ENCODE peak calls at places on chromosomes 3 and 15, in nine cellular contexts. G is GM12865, W is astrocyte of the spinal cord, I is breast epithelium, F is GM12878, O is cardiac fibroblast, X is epithelial cell of esophagus, M is right lobe of liver, T is activated B cell treated with CpG ODN at 0.5 μM for 24 hours. L is an unnamed sample.

GRCh38 chr15:93980149-93980911 is 251.0 kb upstream of the MCTP2 start:
- DNase-seq in G (no peak), I (no peak), O (no peak), M (no peak), F (no peak), W (no peak), X (no peak), T (no peak), L (no peak)

GRCh38 chr15:91515188-91515754 is 338.2 kb upstream of the SLCO3A1 start:
- DNase-seq in X (peak), M (no peak), G (no peak), I (peak), F (no peak), O (peak), T (no peak), W (peak), L (no peak)

GRCh38 chr3:51955893-51956770 is 951 bp downstream of the GPR62 start:
- DNase-seq in I (no peak), M (no peak), X (peak), T (peak), G (no peak), F (no peak), O (peak), W (peak), L (no peak)

GRCh38 chr3:137762674-137763593 is 1.2 kb upstream of the SOX14 start:
- DNase-seq in O (no peak), F (no peak), M (no peak), I (no peak), T (no peak), W (no peak), X (no peak), G (no peak), L (no peak)

GRCh38 chr3:160869825-160870224 is 113.8 kb downstream of the PPM1L start:
- DNase-seq in G (no peak), M (peak), T (no peak), I (peak), W (no peak), X (peak), O (peak), F (no peak), L (no peak)

GRCh38 chr3:110579841-110580550 is 491.6 kb upstream of the NECTIN3 start:
- DNase-seq in G (no peak), F (no peak), O (peak), I (no peak), T (no peak), W (peak), X (no peak), M (no peak), L (no peak)

GRCh38 chr3:127678611-127679533 is 6.1 kb downstream of the ABTB1 start:
- DNase-seq in O (no peak), T (peak), I (no peak), X (peak), G (no peak), W (no peak), F (no peak), M (peak), L (no peak)

GRCh38 chr3:196735751-196736150 is 3.9 kb upstream of the PAK2 start:
- DNase-seq in T (no peak), G (no peak), O (no peak), W (no peak), F (no peak), M (no peak), X (no peak), I (no peak), L (no peak)

GRCh38 chr3:196969660-196970546 is 1.3 kb upstream of the PIGZ start:
- DNase-seq in I (no peak), X (peak), M (peak), W (peak), G (peak), O (peak), T (peak), F (no peak), L (peak)

GRCh38 chr3:159158213-159158612 is 356.4 kb downstream of the MFSD1 start:
- DNase-seq in W (peak), I (no peak), G (peak), M (no peak), F (no peak), X (peak), T (no peak), O (no peak), L (no peak)

GRCh38 chr15:22951381-22952280 is 28.5 kb downstream of the CYFIP1 start:
- DNase-seq in F (no peak), T (no peak), O (peak), X (peak), I (no peak), M (no peak), G (no peak), W (no peak), L (no peak)

GRCh38 chr15:70720228-70721016 is 42.9 kb downstream of the UACA start:
- DNase-seq in I (no peak), O (no peak), M (no peak), F (no peak), X (peak), T (no peak), W (no peak), G (no peak), L (no peak)

GRCh38 chr15:68205949-68206539 is 912 bp upstream of the CALML4 start:
- DNase-seq in O (no peak), W (no peak), X (peak), G (no peak), T (no peak), I (no peak), M (peak), F (no peak), L (no peak)

GRCh38 chr15:26082833-26083174 is 219.7 kb upstream of the ATP10A start:
- DNase-seq in G (no peak), O (no peak), W (peak), T (no peak), X (peak), F (no peak), I (no peak), M (no peak), L (no peak)

GRCh38 chr3:117263735-117264134 is 554.2 kb downstream of the TUSC7 start:
- DNase-seq in W (no peak), T (no peak), X (no peak), G (no peak), O (no peak), F (no peak), I (no peak), M (no peak), L (no peak)

GRCh38 chr3:52086939-52087675 is 30.7 kb upstream of the DUSP7 start:
- DNase-seq in W (peak), G (no peak), I (no peak), T (no peak), M (peak), O (peak), F (no peak), X (no peak), L (no peak)

GRCh38 chr3:146124141-146124801 is 36.7 kb downstream of the PLOD2 start:
- DNase-seq in X (no peak), I (no peak), F (no peak), M (no peak), W (no peak), O (no peak), T (no peak), G (no peak), L (no peak)

GRCh38 chr3:98777801-98778220 is 14.7 kb downstream of the ST3GAL6 start:
- DNase-seq in W (peak), O (peak), T (no peak), I (no peak), X (peak), G (no peak), F (no peak), M (no peak), L (no peak)

GRCh38 chr3:197476126-197476525 is 79.6 kb downstream of the BDH1 start:
- DNase-seq in F (no peak), O (no peak), X (peak), T (no peak), I (no peak), M (no peak), W (no peak), G (no peak), L (no peak)

GRCh38 chr3:45773714-45774449 is 22.5 kb downstream of the SLC6A20 start:
- DNase-seq in I (no peak), O (no peak), X (no peak), T (no peak), M (no peak), F (no peak), G (no peak), W (no peak), L (no peak)

GRCh38 chr15:31358957-31359721 is 32.5 kb downstream of the KLF13 start:
- DNase-seq in X (peak), T (no peak), F (no peak), G (no peak), M (no peak), I (no peak), W (no peak), O (no peak), L (no peak)

GRCh38 chr3:141074529-141074928 is 23.4 kb downstream of the SPSB4 start:
- DNase-seq in W (no peak), O (no peak), T (no peak), G (no peak), F (no peak), M (no peak), I (no peak), X (no peak), L (no peak)

GRCh38 chr15:60155661-60156060 is 151.6 kb downstream of the FOXB1 start:
- DNase-seq in W (peak), G (peak), T (no peak), O (peak), F (no peak), M (no peak), X (peak), I (no peak), L (no peak)

GRCh38 chr15:32936283-32936918 is 218.6 kb downstream of the GREM1 start:
- DNase-seq in G (peak), T (no peak), F (no peak), M (no peak), O (peak), W (peak), X (peak), I (no peak), L (no peak)

GRCh38 chr15:68191555-68191954 is 13.6 kb downstream of the CALML4 start:
- DNase-seq in X (no peak), F (no peak), I (no peak), W (no peak), M (no peak), G (no peak), O (no peak), T (no peak), L (no peak)

GRCh38 chr3:63662011-63662410 is 9.5 kb downstream of the SNTN start:
- DNase-seq in W (no peak), T (no peak), F (no peak), O (no peak), G (no peak), I (no peak), X (no peak), M (no peak), L (no peak)

GRCh38 chr3:119937229-119937628 is 155.3 kb downstream of the NR1I2 start:
- DNase-seq in T (no peak), M (no peak), F (peak), W (peak), X (no peak), G (peak), O (peak), I (no peak), L (no peak)

GRCh38 chr3:184332370-184333090 is 4.9 kb upstream of the FAM131A start:
- DNase-seq in F (no peak), X (peak), G (no peak), M (no peak), T (no peak), W (peak), I (no peak), O (peak), L (no peak)

GRCh38 chr3:63960048-63960711 is 48.0 kb upstream of the SCAANT1 start:
- DNase-seq in F (no peak), M (no peak), I (no peak), W (peak), O (peak), X (peak), G (no peak), T (no peak), L (no peak)

GRCh38 chr3:126342991-126343661 is 14.1 kb downstream of the KLF15 start:
- DNase-seq in G (no peak), W (no peak), O (peak), M (peak), I (no peak), X (no peak), F (no peak), T (peak), L (peak)

GRCh38 chr15:90106522-90107117 is 4.4 kb upstream of the IDH2 start:
- DNase-seq in I (peak), X (peak), O (peak), F (no peak), M (no peak), G (no peak), T (no peak), W (peak), L (no peak)

GRCh38 chr3:8767667-8768363 is 1.6 kb downstream of the OXTR start:
- DNase-seq in W (no peak), X (peak), I (peak), M (no peak), O (no peak), G (peak), T (peak), F (no peak), L (no peak)

GRCh38 chr15:70064441-70064840 is 33.3 kb downstream of the TLE3 start:
- DNase-seq in X (no peak), I (no peak), M (no peak), W (peak), G (no peak), T (no peak), O (no peak), F (no peak), L (no peak)

GRCh38 chr3:49924683-49925082 is 4.9 kb downstream of the MON1A start:
- DNase-seq in O (peak), F (no peak), I (no peak), W (peak), G (no peak), M (no peak), X (peak), T (no peak), L (no peak)

GRCh38 chr3:37163262-37164020 is 10.9 kb downstream of the LRRFIP2 start:
- DNase-seq in O (peak), T (no peak), M (no peak), I (no peak), F (no peak), W (peak), G (peak), X (peak), L (no peak)

GRCh38 chr3:185250653-185251052 is 3.2 kb downstream of the EHHADH start:
- DNase-seq in F (no peak), I (no peak), X (no peak), G (no peak), M (no peak), T (no peak), W (no peak), O (no peak), L (no peak)

GRCh38 chr3:25576836-25577454 is 87.8 kb downstream of the TOP2B start:
- DNase-seq in O (no peak), X (no peak), M (no peak), F (no peak), I (no peak), T (no peak), W (no peak), G (no peak), L (no peak)

GRCh38 chr3:4985330-4986174 is 6.3 kb downstream of the BHLHE40 start:
- DNase-seq in I (peak), T (no peak), F (no peak), O (peak), W (peak), M (no peak), X (peak), G (no peak), L (no peak)

GRCh38 chr3:187802203-187802927 is 57.1 kb upstream of the BCL6 start:
- DNase-seq in I (no peak), G (no peak), T (no peak), F (no peak), X (no peak), M (no peak), O (no peak), W (no peak), L (no peak)

GRCh38 chr3:187801152-187801551 is 55.9 kb upstream of the BCL6 start:
- DNase-seq in T (no peak), G (no peak), X (no peak), W (no peak), M (no peak), F (no peak), I (no peak), O (no peak), L (no peak)

GRCh38 chr3:187802928-187803259 is 57.6 kb upstream of the BCL6 start:
- DNase-seq in G (peak), F (peak), W (no peak), T (no peak), M (no peak), X (no peak), I (no peak), O (no peak), L (no peak)

GRCh38 chr3:187807086-187807862 is 62.0 kb upstream of the BCL6 start:
- DNase-seq in M (no peak), F (no peak), X (peak), I (no peak), W (peak), G (peak), T (no peak), O (peak), L (no peak)

GRCh38 chr3:187804120-187805106 is 59.1 kb upstream of the BCL6 start:
- DNase-seq in X (no peak), O (no peak), T (no peak), G (peak), M (no peak), F (no peak), I (no peak), W (no peak), L (no peak)
- TF ChIP-seq CTCF in X (no peak), O (no peak), T (no peak), G (no peak), M (no peak), F (no peak), I (no peak), W (no peak), L (no peak)

DNA sequence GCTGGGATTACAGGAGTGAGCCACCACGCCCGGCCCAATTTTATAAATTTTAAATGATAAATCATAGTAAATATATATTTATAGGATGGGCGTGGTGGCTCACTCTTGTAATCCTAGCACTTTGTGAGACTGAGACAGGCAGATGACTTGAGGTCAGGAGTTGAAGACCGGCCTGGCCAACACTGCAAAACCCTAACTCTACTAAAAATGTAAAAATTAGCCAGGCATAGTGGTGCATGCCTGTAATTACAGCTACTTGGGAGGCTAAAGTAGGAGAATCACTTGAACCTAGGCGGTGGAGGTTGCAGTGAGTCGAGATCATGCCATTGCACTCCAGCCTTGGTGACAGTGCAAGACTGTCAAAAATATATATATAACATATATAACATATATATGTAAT is 26.4 kb downstream of the MFN1 start:
- DNase-seq in G (no peak), O (no peak), M (no peak), I (no peak), X (no peak), T (no peak), W (no peak), F (no peak), L (no peak)
- TF ChIP-seq CTCF in G (no peak), O (no peak), M (no peak), I (no peak), X (no peak), T (no peak), W (no peak), F (no peak), L (no peak)

GRCh38 chr3:121152573-121152972 is 244.6 kb downstream of the STXBP5L start:
- DNase-seq in M (no peak), F (no peak), X (peak), I (no peak), T (no peak), W (peak), G (peak), O (peak), L (no peak)
- TF ChIP-seq CTCF in M (no peak), F (no peak), X (peak), I (no peak), T (no peak), W (no peak), G (no peak), O (no peak), L (no peak)

GRCh38 chr3:194339356-194339755 is 11.8 kb downstream of the CPN2 start:
- DNase-seq in I (no peak), W (no peak), G (no peak), M (no peak), O (no peak), F (no peak), X (no peak), T (no peak), L (no peak)
- TF ChIP-seq CTCF in I (no peak), W (peak), G (no peak), M (no peak), O (peak), F (no peak), X (peak), T (no peak), L (no peak)

GRCh38 chr3:56672-57071 is 139.9 kb upstream of the CHL1 start:
- DNase-seq in X (no peak), M (no peak), I (no peak), O (no peak), T (no peak), F (no peak), W (no peak), G (no peak), L (no peak)

GRCh38 chr3:59818-60217 is 136.7 kb upstream of the CHL1 start:
- DNase-seq in W (no peak), O (no peak), M (no peak), G (no peak), T (no peak), I (no peak), F (no peak), X (no peak), L (no peak)

GRCh38 chr3:54240-54639 is 142.3 kb upstream of the CHL1 start:
- DNase-seq in F (no peak), W (no peak), T (no peak), M (no peak), I (no peak), O (no peak), X (no peak), G (no peak), L (no peak)
- TF ChIP-seq CTCF in F (peak), W (no peak), T (no peak), M (no peak), I (no peak), O (no peak), X (peak), G (no peak), L (no peak)

GRCh38 chr3:150681037-150681436 is 22.7 kb downstream of the ERICH6 start:
- DNase-seq in M (no peak), W (no peak), F (peak), G (peak), I (no peak), T (no peak), O (no peak), X (no peak), L (no peak)

GRCh38 chr3:150680562-150680961 is 23.2 kb downstream of the ERICH6 start:
- DNase-seq in X (no peak), W (no peak), O (no peak), G (no peak), M (no peak), T (no peak), I (no peak), F (no peak), L (no peak)

GRCh38 chr3:150673966-150674365 is 29.8 kb downstream of the ERICH6 start:
- DNase-seq in I (no peak), W (no peak), F (no peak), G (no peak), X (no peak), O (no peak), M (no peak), T (no peak), L (no peak)

GRCh38 chr3:150675587-150675986 is 28.1 kb downstream of the ERICH6 start:
- DNase-seq in X (no peak), G (no peak), M (no peak), O (no peak), F (no peak), W (no peak), I (no peak), T (no peak), L (no peak)
- TF ChIP-seq CTCF in X (no peak), G (no peak), M (no peak), O (no peak), F (no peak), W (no peak), I (no peak), T (no peak), L (no peak)